ENCODE peak calls at places on chromosome 18, in six cellular contexts. One of them, this sample, is unnamed.

GRCh38 chr18:12686100-12686499 is 16.4 kb downstream of the CEP76 start:
- DNase-seq in HFFc6: peak
- DNase-seq in neural crest cell: no peak
- DNase-seq in progenitor cell of endocrine pancreas: no peak
- DNase-seq in GM23338: peak
- DNase-seq in WTC11: no peak
- DNase-seq in this sample: no peak

GRCh38 chr18:74942319-74942910 is 266.5 kb downstream of the PTGR3 start:
- DNase-seq in progenitor cell of endocrine pancreas: no peak
- DNase-seq in WTC11: no peak
- DNase-seq in GM23338: no peak
- DNase-seq in HFFc6: peak
- DNase-seq in neural crest cell: no peak
- DNase-seq in this sample: no peak

GRCh38 chr18:6994719-6995430 is 122.7 kb downstream of the LAMA1 start:
- DNase-seq in HFFc6: no peak
- DNase-seq in WTC11: no peak
- DNase-seq in GM23338: no peak
- DNase-seq in neural crest cell: no peak
- DNase-seq in progenitor cell of endocrine pancreas: no peak
- DNase-seq in this sample: no peak

GRCh38 chr18:3808985-3809780 is 359.2 kb downstream of the TGIF1 start:
- DNase-seq in progenitor cell of endocrine pancreas: no peak
- DNase-seq in neural crest cell: no peak
- DNase-seq in GM23338: no peak
- DNase-seq in WTC11: no peak
- DNase-seq in HFFc6: no peak
- DNase-seq in this sample: no peak

GRCh38 chr18:6747646-6748045 is 18.1 kb downstream of the ARHGAP28 start:
- DNase-seq in GM23338: no peak
- DNase-seq in progenitor cell of endocrine pancreas: no peak
- DNase-seq in HFFc6: peak
- DNase-seq in neural crest cell: no peak
- DNase-seq in WTC11: no peak
- DNase-seq in this sample: no peak

GRCh38 chr18:65523461-65523860 is 227.4 kb upstream of the CDH7 start:
- DNase-seq in WTC11: peak
- DNase-seq in progenitor cell of endocrine pancreas: no peak
- DNase-seq in HFFc6: no peak
- DNase-seq in GM23338: peak
- DNase-seq in neural crest cell: no peak
- DNase-seq in this sample: no peak

GRCh38 chr18:37476182-37476581 is 89.4 kb downstream of the CELF4 start:
- DNase-seq in GM23338: peak
- DNase-seq in progenitor cell of endocrine pancreas: peak
- DNase-seq in HFFc6: peak
- DNase-seq in WTC11: peak
- DNase-seq in neural crest cell: peak
- DNase-seq in this sample: peak

GRCh38 chr18:78782951-78783563 is 196.6 kb upstream of the SALL3 start:
- DNase-seq in neural crest cell: no peak
- DNase-seq in HFFc6: no peak
- DNase-seq in GM23338: no peak
- DNase-seq in progenitor cell of endocrine pancreas: no peak
- DNase-seq in WTC11: no peak
- DNase-seq in this sample: no peak

GRCh38 chr18:75253784-75254183 is 43.2 kb downstream of the TSHZ1 start:
- DNase-seq in GM23338: no peak
- DNase-seq in HFFc6: no peak
- DNase-seq in WTC11: no peak
- DNase-seq in neural crest cell: no peak
- DNase-seq in progenitor cell of endocrine pancreas: no peak
- DNase-seq in this sample: no peak

GRCh38 chr18:78587096-78587495 is 392.5 kb upstream of the SALL3 start:
- DNase-seq in WTC11: no peak
- DNase-seq in progenitor cell of endocrine pancreas: no peak
- DNase-seq in HFFc6: no peak
- DNase-seq in neural crest cell: no peak
- DNase-seq in GM23338: no peak
- DNase-seq in this sample: no peak

GRCh38 chr18:50051288-50051687 is 143.7 kb downstream of the MYO5B start:
- DNase-seq in GM23338: peak
- DNase-seq in neural crest cell: no peak
- DNase-seq in progenitor cell of endocrine pancreas: no peak
- DNase-seq in WTC11: peak
- DNase-seq in HFFc6: no peak
- DNase-seq in this sample: no peak

GRCh38 chr18:62957885-62958472 is 242.6 kb downstream of the PHLPP1 start:
- DNase-seq in progenitor cell of endocrine pancreas: no peak
- DNase-seq in GM23338: peak
- DNase-seq in neural crest cell: peak
- DNase-seq in HFFc6: peak
- DNase-seq in WTC11: peak
- DNase-seq in this sample: no peak

GRCh38 chr18:9913151-9913525 is 678 bp upstream of the VAPA start:
- DNase-seq in neural crest cell: no peak
- DNase-seq in progenitor cell of endocrine pancreas: no peak
- DNase-seq in GM23338: no peak
- DNase-seq in HFFc6: no peak
- DNase-seq in WTC11: no peak
- DNase-seq in this sample: no peak

GRCh38 chr18:58578321-58578720 is 50.6 kb downstream of the ALPK2 start:
- DNase-seq in HFFc6: no peak
- DNase-seq in neural crest cell: no peak
- DNase-seq in WTC11: no peak
- DNase-seq in GM23338: no peak
- DNase-seq in progenitor cell of endocrine pancreas: no peak
- DNase-seq in this sample: peak

GRCh38 chr18:79788096-79789085 is 9.3 kb upstream of the KCNG2 start:
- DNase-seq in neural crest cell: no peak
- DNase-seq in GM23338: peak
- DNase-seq in WTC11: peak
- DNase-seq in progenitor cell of endocrine pancreas: no peak
- DNase-seq in HFFc6: no peak
- DNase-seq in this sample: no peak

GRCh38 chr18:6155707-6156106 is 259.0 kb downstream of the L3MBTL4 start:
- DNase-seq in GM23338: no peak
- DNase-seq in WTC11: no peak
- DNase-seq in progenitor cell of endocrine pancreas: no peak
- DNase-seq in neural crest cell: no peak
- DNase-seq in HFFc6: no peak
- DNase-seq in this sample: no peak

GRCh38 chr18:75170916-75171315 is 38.0 kb downstream of the PTGR3 start:
- DNase-seq in progenitor cell of endocrine pancreas: no peak
- DNase-seq in GM23338: peak
- DNase-seq in HFFc6: no peak
- DNase-seq in WTC11: no peak
- DNase-seq in neural crest cell: no peak
- DNase-seq in this sample: no peak

GRCh38 chr18:62631173-62631572 is 84.2 kb upstream of the PHLPP1 start:
- DNase-seq in progenitor cell of endocrine pancreas: no peak
- DNase-seq in WTC11: no peak
- DNase-seq in neural crest cell: no peak
- DNase-seq in GM23338: no peak
- DNase-seq in HFFc6: no peak
- DNase-seq in this sample: no peak

GRCh38 chr18:49611316-49611715 is 49.5 kb downstream of the LIPG start:
- DNase-seq in neural crest cell: no peak
- DNase-seq in WTC11: no peak
- DNase-seq in progenitor cell of endocrine pancreas: no peak
- DNase-seq in HFFc6: no peak
- DNase-seq in GM23338: no peak
- DNase-seq in this sample: no peak

DNA sequence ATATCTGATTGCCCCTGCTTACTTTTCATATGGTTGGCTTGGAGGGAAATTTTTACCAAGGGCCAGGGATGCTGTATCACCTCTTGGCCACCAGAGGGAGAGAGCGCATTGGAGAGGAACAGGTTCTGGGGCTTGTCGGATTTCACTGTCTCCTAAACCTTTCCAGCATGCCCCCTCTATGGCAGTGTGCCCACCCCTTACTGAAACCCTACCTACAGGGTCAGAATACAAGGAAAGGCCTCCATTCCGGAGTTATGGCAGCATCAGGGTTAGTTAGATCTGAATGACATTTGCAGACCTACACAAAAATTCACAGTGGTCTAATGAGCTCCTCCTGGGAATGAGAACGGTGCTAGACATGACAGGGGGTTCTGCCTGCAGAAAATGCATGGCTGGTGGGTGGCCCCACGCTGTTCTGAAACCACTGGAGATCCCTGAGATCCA is 5.8 kb downstream of the SLC14A2 start:
- DNase-seq in WTC11: peak
- DNase-seq in GM23338: peak
- DNase-seq in neural crest cell: peak
- DNase-seq in HFFc6: no peak
- DNase-seq in progenitor cell of endocrine pancreas: peak
- DNase-seq in this sample: peak
- TF ChIP-seq CTCF in WTC11: peak
- TF ChIP-seq CTCF in GM23338: peak
- TF ChIP-seq CTCF in neural crest cell: peak
- TF ChIP-seq CTCF in HFFc6: peak
- TF ChIP-seq CTCF in progenitor cell of endocrine pancreas: peak
- TF ChIP-seq CTCF in this sample: peak

DNA sequence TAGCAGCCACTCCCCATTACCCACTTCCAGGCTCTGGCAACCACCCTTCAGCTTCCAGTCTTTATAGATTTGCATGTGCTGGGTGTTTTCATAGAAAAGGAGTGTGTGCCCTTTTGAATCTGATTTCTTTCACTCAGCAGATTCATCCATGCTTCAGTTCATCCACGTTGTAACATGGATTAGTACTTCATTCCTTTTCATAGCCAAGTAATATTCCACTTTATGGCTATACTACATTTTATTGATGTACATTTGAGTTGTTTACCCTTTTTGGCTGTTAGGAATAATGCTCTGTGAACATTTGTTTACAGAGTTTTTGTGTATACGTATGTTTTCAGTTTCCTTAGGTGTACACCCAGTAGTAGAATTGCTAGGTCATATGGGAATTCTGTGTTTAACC is 205.5 kb upstream of the RAB12 start:
- DNase-seq in HFFc6: no peak
- DNase-seq in neural crest cell: no peak
- DNase-seq in progenitor cell of endocrine pancreas: no peak
- DNase-seq in GM23338: no peak
- DNase-seq in WTC11: no peak
- DNase-seq in this sample: no peak
- TF ChIP-seq CTCF in HFFc6: no peak
- TF ChIP-seq CTCF in neural crest cell: no peak
- TF ChIP-seq CTCF in progenitor cell of endocrine pancreas: no peak
- TF ChIP-seq CTCF in GM23338: no peak
- TF ChIP-seq CTCF in WTC11: no peak
- TF ChIP-seq CTCF in this sample: no peak

GRCh38 chr18:32358075-32358474 is 112.6 kb downstream of the GAREM1 start:
- DNase-seq in GM23338: peak
- DNase-seq in HFFc6: no peak
- DNase-seq in WTC11: peak
- DNase-seq in progenitor cell of endocrine pancreas: no peak
- DNase-seq in neural crest cell: no peak
- DNase-seq in this sample: no peak
- TF ChIP-seq CTCF in GM23338: peak
- TF ChIP-seq CTCF in HFFc6: no peak
- TF ChIP-seq CTCF in WTC11: no peak
- TF ChIP-seq CTCF in progenitor cell of endocrine pancreas: peak
- TF ChIP-seq CTCF in neural crest cell: no peak
- TF ChIP-seq CTCF in this sample: no peak

GRCh38 chr18:42404151-42404550 is 449.1 kb downstream of the PIK3C3 start:
- DNase-seq in progenitor cell of endocrine pancreas: no peak
- DNase-seq in HFFc6: no peak
- DNase-seq in neural crest cell: no peak
- DNase-seq in WTC11: no peak
- DNase-seq in GM23338: no peak
- DNase-seq in this sample: no peak

GRCh38 chr18:42401131-42401673 is 446.2 kb downstream of the PIK3C3 start:
- DNase-seq in progenitor cell of endocrine pancreas: no peak
- DNase-seq in HFFc6: no peak
- DNase-seq in WTC11: peak
- DNase-seq in GM23338: peak
- DNase-seq in neural crest cell: no peak
- DNase-seq in this sample: no peak
- TF ChIP-seq CTCF in progenitor cell of endocrine pancreas: peak
- TF ChIP-seq CTCF in HFFc6: no peak
- TF ChIP-seq CTCF in WTC11: no peak
- TF ChIP-seq CTCF in GM23338: peak
- TF ChIP-seq CTCF in neural crest cell: peak
- TF ChIP-seq CTCF in this sample: no peak

GRCh38 chr18:69946608-69947155 is 991 bp downstream of the CD226 start:
- DNase-seq in GM23338: no peak
- DNase-seq in neural crest cell: no peak
- DNase-seq in progenitor cell of endocrine pancreas: no peak
- DNase-seq in WTC11: no peak
- DNase-seq in HFFc6: no peak
- DNase-seq in this sample: no peak

GRCh38 chr18:69941183-69941582 is 6.5 kb downstream of the CD226 start:
- DNase-seq in WTC11: no peak
- DNase-seq in progenitor cell of endocrine pancreas: no peak
- DNase-seq in GM23338: no peak
- DNase-seq in HFFc6: no peak
- DNase-seq in neural crest cell: no peak
- DNase-seq in this sample: no peak

GRCh38 chr18:69944434-69944833 is 3.2 kb downstream of the CD226 start:
- DNase-seq in WTC11: no peak
- DNase-seq in neural crest cell: no peak
- DNase-seq in HFFc6: no peak
- DNase-seq in GM23338: peak
- DNase-seq in progenitor cell of endocrine pancreas: no peak
- DNase-seq in this sample: no peak

GRCh38 chr18:69945220-69946114 is 2.2 kb downstream of the CD226 start:
- DNase-seq in GM23338: no peak
- DNase-seq in neural crest cell: no peak
- DNase-seq in progenitor cell of endocrine pancreas: no peak
- DNase-seq in WTC11: no peak
- DNase-seq in HFFc6: no peak
- DNase-seq in this sample: no peak

GRCh38 chr18:69943021-69943420 is 4.7 kb downstream of the CD226 start:
- DNase-seq in WTC11: no peak
- DNase-seq in GM23338: peak
- DNase-seq in neural crest cell: no peak
- DNase-seq in HFFc6: no peak
- DNase-seq in progenitor cell of endocrine pancreas: no peak
- DNase-seq in this sample: no peak
- TF ChIP-seq CTCF in WTC11: no peak
- TF ChIP-seq CTCF in GM23338: peak
- TF ChIP-seq CTCF in neural crest cell: no peak
- TF ChIP-seq CTCF in HFFc6: peak
- TF ChIP-seq CTCF in progenitor cell of endocrine pancreas: no peak
- TF ChIP-seq CTCF in this sample: peak

GRCh38 chr18:28541276-28541930 is 364.5 kb upstream of the CDH2 start:
- DNase-seq in GM23338: no peak
- DNase-seq in neural crest cell: no peak
- DNase-seq in HFFc6: peak
- DNase-seq in WTC11: no peak
- DNase-seq in progenitor cell of endocrine pancreas: no peak
- DNase-seq in this sample: no peak
- TF ChIP-seq CTCF in GM23338: no peak
- TF ChIP-seq CTCF in neural crest cell: no peak
- TF ChIP-seq CTCF in HFFc6: no peak
- TF ChIP-seq CTCF in WTC11: no peak
- TF ChIP-seq CTCF in progenitor cell of endocrine pancreas: no peak
- TF ChIP-seq CTCF in this sample: no peak